ENCODE peak calls at places on chromosome 12, in eight cellular contexts. One of them, this sample, is unnamed.
A peak's percentile ranks its signal among the peaks of the same experiment; 100 is the strongest.

GRCh38 chr12:131229426-131230339 is 276.0 kb downstream of the ADGRD1 start:
- DNase-seq in activated CD8-positive, alpha-beta T cell treated with anti-CD3 and anti-CD28 coated beads, Interleukin-2, amount 10 ng/mL, durations not matched to agents 7 days and 5 days: no peak
- DNase-seq in NCI-H2081: no peak
- DNase-seq in GM13976: no peak
- DNase-seq in ureter: no peak
- DNase-seq in iris pigment epithelial cell: no peak
- DNase-seq in GM12891: no peak
- DNase-seq in HFF-Myc: no peak
- DNase-seq in this sample: no peak

GRCh38 chr12:24728366-24728765 is 220.5 kb downstream of the BCAT1 start:
- DNase-seq in activated CD8-positive, alpha-beta T cell treated with anti-CD3 and anti-CD28 coated beads, Interleukin-2, amount 10 ng/mL, durations not matched to agents 7 days and 5 days: no peak
- DNase-seq in NCI-H2081: peak; percentile 5
- DNase-seq in GM13976: no peak
- DNase-seq in ureter: no peak
- DNase-seq in iris pigment epithelial cell: peak; percentile 55
- DNase-seq in GM12891: no peak
- DNase-seq in HFF-Myc: no peak
- DNase-seq in this sample: peak; percentile 12

GRCh38 chr12:117367006-117367638 is 5.7 kb upstream of the NOS1 start:
- DNase-seq in activated CD8-positive, alpha-beta T cell treated with anti-CD3 and anti-CD28 coated beads, Interleukin-2, amount 10 ng/mL, durations not matched to agents 7 days and 5 days: peak; percentile 73
- DNase-seq in NCI-H2081: peak; percentile 77
- DNase-seq in GM13976: peak; percentile 79
- DNase-seq in ureter: peak; percentile 84
- DNase-seq in iris pigment epithelial cell: peak; percentile 67
- DNase-seq in GM12891: peak; percentile 54
- DNase-seq in HFF-Myc: peak; percentile 56
- DNase-seq in this sample: peak; percentile 47

GRCh38 chr12:54684636-54685630 is 36.8 kb upstream of the DCD start:
- DNase-seq in activated CD8-positive, alpha-beta T cell treated with anti-CD3 and anti-CD28 coated beads, Interleukin-2, amount 10 ng/mL, durations not matched to agents 7 days and 5 days: no peak
- DNase-seq in NCI-H2081: no peak
- DNase-seq in GM13976: no peak
- DNase-seq in ureter: no peak
- DNase-seq in iris pigment epithelial cell: no peak
- DNase-seq in GM12891: no peak
- DNase-seq in HFF-Myc: no peak
- DNase-seq in this sample: no peak

GRCh38 chr12:91836264-91836663 is 309.4 kb downstream of the BTG1 start:
- DNase-seq in activated CD8-positive, alpha-beta T cell treated with anti-CD3 and anti-CD28 coated beads, Interleukin-2, amount 10 ng/mL, durations not matched to agents 7 days and 5 days: no peak
- DNase-seq in NCI-H2081: peak; percentile 19
- DNase-seq in GM13976: no peak
- DNase-seq in ureter: no peak
- DNase-seq in iris pigment epithelial cell: no peak
- DNase-seq in GM12891: no peak
- DNase-seq in HFF-Myc: no peak
- DNase-seq in this sample: no peak

GRCh38 chr12:46371718-46372130 is 849 bp downstream of the SLC38A2 start:
- DNase-seq in activated CD8-positive, alpha-beta T cell treated with anti-CD3 and anti-CD28 coated beads, Interleukin-2, amount 10 ng/mL, durations not matched to agents 7 days and 5 days: peak; percentile 70
- DNase-seq in NCI-H2081: peak; percentile 61
- DNase-seq in GM13976: peak; percentile 59
- DNase-seq in ureter: peak; percentile 81
- DNase-seq in iris pigment epithelial cell: peak; percentile 57
- DNase-seq in GM12891: peak; percentile 30
- DNase-seq in HFF-Myc: no peak
- DNase-seq in this sample: no peak

GRCh38 chr12:34393086-34393820 is 371.0 kb downstream of the ALG10 start:
- DNase-seq in activated CD8-positive, alpha-beta T cell treated with anti-CD3 and anti-CD28 coated beads, Interleukin-2, amount 10 ng/mL, durations not matched to agents 7 days and 5 days: no peak
- DNase-seq in NCI-H2081: no peak
- DNase-seq in GM13976: peak; percentile 14
- DNase-seq in ureter: peak; percentile 40
- DNase-seq in iris pigment epithelial cell: no peak
- DNase-seq in GM12891: no peak
- DNase-seq in HFF-Myc: no peak
- DNase-seq in this sample: no peak

GRCh38 chr12:80763874-80764273 is 47.2 kb downstream of the MYF5 start:
- DNase-seq in activated CD8-positive, alpha-beta T cell treated with anti-CD3 and anti-CD28 coated beads, Interleukin-2, amount 10 ng/mL, durations not matched to agents 7 days and 5 days: no peak
- DNase-seq in NCI-H2081: peak; percentile 68
- DNase-seq in GM13976: no peak
- DNase-seq in ureter: no peak
- DNase-seq in iris pigment epithelial cell: peak; percentile 65
- DNase-seq in GM12891: no peak
- DNase-seq in HFF-Myc: no peak
- DNase-seq in this sample: peak; percentile 44

GRCh38 chr12:64744422-64745258 is 14.6 kb downstream of the GNS start:
- DNase-seq in activated CD8-positive, alpha-beta T cell treated with anti-CD3 and anti-CD28 coated beads, Interleukin-2, amount 10 ng/mL, durations not matched to agents 7 days and 5 days: no peak
- DNase-seq in NCI-H2081: no peak
- DNase-seq in GM13976: no peak
- DNase-seq in ureter: no peak
- DNase-seq in iris pigment epithelial cell: peak; percentile 49
- DNase-seq in GM12891: no peak
- DNase-seq in HFF-Myc: no peak
- DNase-seq in this sample: no peak

GRCh38 chr12:65640489-65640901 is 183.8 kb upstream of the HMGA2 start:
- DNase-seq in activated CD8-positive, alpha-beta T cell treated with anti-CD3 and anti-CD28 coated beads, Interleukin-2, amount 10 ng/mL, durations not matched to agents 7 days and 5 days: no peak
- DNase-seq in NCI-H2081: no peak
- DNase-seq in GM13976: no peak
- DNase-seq in ureter: no peak
- DNase-seq in iris pigment epithelial cell: no peak
- DNase-seq in GM12891: no peak
- DNase-seq in HFF-Myc: no peak
- DNase-seq in this sample: no peak

GRCh38 chr12:62250671-62251608 is 9.3 kb upstream of the USP15 start:
- DNase-seq in activated CD8-positive, alpha-beta T cell treated with anti-CD3 and anti-CD28 coated beads, Interleukin-2, amount 10 ng/mL, durations not matched to agents 7 days and 5 days: peak; percentile 34
- DNase-seq in NCI-H2081: no peak
- DNase-seq in GM13976: peak; percentile 37
- DNase-seq in ureter: no peak
- DNase-seq in iris pigment epithelial cell: peak; percentile 83
- DNase-seq in GM12891: no peak
- DNase-seq in HFF-Myc: no peak
- DNase-seq in this sample: no peak

GRCh38 chr12:65740873-65741600 is 83.2 kb upstream of the HMGA2 start:
- DNase-seq in activated CD8-positive, alpha-beta T cell treated with anti-CD3 and anti-CD28 coated beads, Interleukin-2, amount 10 ng/mL, durations not matched to agents 7 days and 5 days: peak; percentile 76
- DNase-seq in NCI-H2081: no peak
- DNase-seq in GM13976: peak; percentile 92
- DNase-seq in ureter: peak; percentile 55
- DNase-seq in iris pigment epithelial cell: peak; percentile 89
- DNase-seq in GM12891: peak; percentile 65
- DNase-seq in HFF-Myc: no peak
- DNase-seq in this sample: no peak

GRCh38 chr12:26346748-26347147 is 151.4 kb downstream of the SSPN start:
- DNase-seq in activated CD8-positive, alpha-beta T cell treated with anti-CD3 and anti-CD28 coated beads, Interleukin-2, amount 10 ng/mL, durations not matched to agents 7 days and 5 days: no peak
- DNase-seq in NCI-H2081: no peak
- DNase-seq in GM13976: no peak
- DNase-seq in ureter: no peak
- DNase-seq in iris pigment epithelial cell: peak; percentile 69
- DNase-seq in GM12891: no peak
- DNase-seq in HFF-Myc: no peak
- DNase-seq in this sample: no peak

GRCh38 chr12:50022903-50023302 is 2.4 kb downstream of the RACGAP1 start:
- DNase-seq in activated CD8-positive, alpha-beta T cell treated with anti-CD3 and anti-CD28 coated beads, Interleukin-2, amount 10 ng/mL, durations not matched to agents 7 days and 5 days: no peak
- DNase-seq in NCI-H2081: no peak
- DNase-seq in GM13976: no peak
- DNase-seq in ureter: no peak
- DNase-seq in iris pigment epithelial cell: no peak
- DNase-seq in GM12891: no peak
- DNase-seq in HFF-Myc: no peak
- DNase-seq in this sample: no peak

GRCh38 chr12:50727466-50727865 is 36.4 kb upstream of the ATF1 start:
- DNase-seq in activated CD8-positive, alpha-beta T cell treated with anti-CD3 and anti-CD28 coated beads, Interleukin-2, amount 10 ng/mL, durations not matched to agents 7 days and 5 days: no peak
- DNase-seq in NCI-H2081: no peak
- DNase-seq in GM13976: no peak
- DNase-seq in ureter: no peak
- DNase-seq in iris pigment epithelial cell: no peak
- DNase-seq in GM12891: no peak
- DNase-seq in HFF-Myc: no peak
- DNase-seq in this sample: no peak

GRCh38 chr12:70177637-70178036 is 65.6 kb upstream of the CNOT2 start:
- DNase-seq in activated CD8-positive, alpha-beta T cell treated with anti-CD3 and anti-CD28 coated beads, Interleukin-2, amount 10 ng/mL, durations not matched to agents 7 days and 5 days: no peak
- DNase-seq in NCI-H2081: no peak
- DNase-seq in GM13976: no peak
- DNase-seq in ureter: no peak
- DNase-seq in iris pigment epithelial cell: no peak
- DNase-seq in GM12891: no peak
- DNase-seq in HFF-Myc: no peak
- DNase-seq in this sample: no peak

GRCh38 chr12:130508847-130509246 is 171.2 kb downstream of the PIWIL1 start:
- DNase-seq in activated CD8-positive, alpha-beta T cell treated with anti-CD3 and anti-CD28 coated beads, Interleukin-2, amount 10 ng/mL, durations not matched to agents 7 days and 5 days: no peak
- DNase-seq in NCI-H2081: no peak
- DNase-seq in GM13976: no peak
- DNase-seq in ureter: no peak
- DNase-seq in iris pigment epithelial cell: no peak
- DNase-seq in GM12891: no peak
- DNase-seq in HFF-Myc: no peak
- DNase-seq in this sample: no peak

GRCh38 chr12:52903855-52904508 is 894 bp downstream of the KRT8 start:
- DNase-seq in activated CD8-positive, alpha-beta T cell treated with anti-CD3 and anti-CD28 coated beads, Interleukin-2, amount 10 ng/mL, durations not matched to agents 7 days and 5 days: peak; percentile 40
- DNase-seq in NCI-H2081: peak; percentile 71
- DNase-seq in GM13976: peak; percentile 82
- DNase-seq in ureter: peak; percentile 67
- DNase-seq in iris pigment epithelial cell: peak; percentile 56
- DNase-seq in GM12891: peak; percentile 72
- DNase-seq in HFF-Myc: no peak
- DNase-seq in this sample: no peak

GRCh38 chr12:120290541-120291312 is 976 bp downstream of the RNU4-2 start:
- DNase-seq in activated CD8-positive, alpha-beta T cell treated with anti-CD3 and anti-CD28 coated beads, Interleukin-2, amount 10 ng/mL, durations not matched to agents 7 days and 5 days: no peak
- DNase-seq in NCI-H2081: peak; percentile 16
- DNase-seq in GM13976: peak; percentile 17
- DNase-seq in ureter: no peak
- DNase-seq in iris pigment epithelial cell: no peak
- DNase-seq in GM12891: no peak
- DNase-seq in HFF-Myc: no peak
- DNase-seq in this sample: no peak

GRCh38 chr12:45674583-45674982 is 54.9 kb upstream of the ARID2 start:
- DNase-seq in activated CD8-positive, alpha-beta T cell treated with anti-CD3 and anti-CD28 coated beads, Interleukin-2, amount 10 ng/mL, durations not matched to agents 7 days and 5 days: no peak
- DNase-seq in NCI-H2081: no peak
- DNase-seq in GM13976: no peak
- DNase-seq in ureter: no peak
- DNase-seq in iris pigment epithelial cell: peak; percentile 96
- DNase-seq in GM12891: no peak
- DNase-seq in HFF-Myc: peak; percentile 77
- DNase-seq in this sample: peak; percentile 18

GRCh38 chr12:131012279-131013069 is 58.8 kb downstream of the ADGRD1 start:
- DNase-seq in activated CD8-positive, alpha-beta T cell treated with anti-CD3 and anti-CD28 coated beads, Interleukin-2, amount 10 ng/mL, durations not matched to agents 7 days and 5 days: no peak
- DNase-seq in NCI-H2081: no peak
- DNase-seq in GM13976: no peak
- DNase-seq in ureter: no peak
- DNase-seq in iris pigment epithelial cell: no peak
- DNase-seq in GM12891: no peak
- DNase-seq in HFF-Myc: no peak
- DNase-seq in this sample: no peak

GRCh38 chr12:67792185-67792584 is 143.6 kb downstream of the DYRK2 start:
- DNase-seq in activated CD8-positive, alpha-beta T cell treated with anti-CD3 and anti-CD28 coated beads, Interleukin-2, amount 10 ng/mL, durations not matched to agents 7 days and 5 days: no peak
- DNase-seq in NCI-H2081: no peak
- DNase-seq in GM13976: no peak
- DNase-seq in ureter: no peak
- DNase-seq in iris pigment epithelial cell: no peak
- DNase-seq in GM12891: no peak
- DNase-seq in HFF-Myc: no peak
- DNase-seq in this sample: no peak

GRCh38 chr12:110330544-110330943 is 49.5 kb downstream of the ATP2A2 start:
- DNase-seq in activated CD8-positive, alpha-beta T cell treated with anti-CD3 and anti-CD28 coated beads, Interleukin-2, amount 10 ng/mL, durations not matched to agents 7 days and 5 days: no peak
- DNase-seq in NCI-H2081: no peak
- DNase-seq in GM13976: no peak
- DNase-seq in ureter: no peak
- DNase-seq in iris pigment epithelial cell: peak; percentile 86
- DNase-seq in GM12891: no peak
- DNase-seq in HFF-Myc: no peak
- DNase-seq in this sample: no peak

GRCh38 chr12:48084841-48085460 is 20.9 kb downstream of the SENP1 start:
- DNase-seq in activated CD8-positive, alpha-beta T cell treated with anti-CD3 and anti-CD28 coated beads, Interleukin-2, amount 10 ng/mL, durations not matched to agents 7 days and 5 days: no peak
- DNase-seq in NCI-H2081: no peak
- DNase-seq in GM13976: no peak
- DNase-seq in ureter: no peak
- DNase-seq in iris pigment epithelial cell: no peak
- DNase-seq in GM12891: no peak
- DNase-seq in HFF-Myc: no peak
- DNase-seq in this sample: no peak

GRCh38 chr12:98533723-98534251 is 18.4 kb downstream of the TMPO start:
- DNase-seq in activated CD8-positive, alpha-beta T cell treated with anti-CD3 and anti-CD28 coated beads, Interleukin-2, amount 10 ng/mL, durations not matched to agents 7 days and 5 days: no peak
- DNase-seq in NCI-H2081: no peak
- DNase-seq in GM13976: no peak
- DNase-seq in ureter: no peak
- DNase-seq in iris pigment epithelial cell: peak; percentile 56
- DNase-seq in GM12891: no peak
- DNase-seq in HFF-Myc: no peak
- DNase-seq in this sample: no peak

GRCh38 chr12:45231515-45232145 is 15.7 kb downstream of the ANO6 start:
- DNase-seq in activated CD8-positive, alpha-beta T cell treated with anti-CD3 and anti-CD28 coated beads, Interleukin-2, amount 10 ng/mL, durations not matched to agents 7 days and 5 days: no peak
- DNase-seq in NCI-H2081: peak; percentile 10
- DNase-seq in GM13976: no peak
- DNase-seq in ureter: no peak
- DNase-seq in iris pigment epithelial cell: peak; percentile 85
- DNase-seq in GM12891: no peak
- DNase-seq in HFF-Myc: no peak
- DNase-seq in this sample: no peak

GRCh38 chr12:112540021-112540420 is 121.3 kb downstream of the PTPN11 start:
- DNase-seq in activated CD8-positive, alpha-beta T cell treated with anti-CD3 and anti-CD28 coated beads, Interleukin-2, amount 10 ng/mL, durations not matched to agents 7 days and 5 days: no peak
- DNase-seq in NCI-H2081: no peak
- DNase-seq in GM13976: no peak
- DNase-seq in ureter: no peak
- DNase-seq in iris pigment epithelial cell: no peak
- DNase-seq in GM12891: no peak
- DNase-seq in HFF-Myc: no peak
- DNase-seq in this sample: no peak

GRCh38 chr12:31835276-31835882 is 106.6 kb upstream of the AMN1 start:
- DNase-seq in activated CD8-positive, alpha-beta T cell treated with anti-CD3 and anti-CD28 coated beads, Interleukin-2, amount 10 ng/mL, durations not matched to agents 7 days and 5 days: no peak
- DNase-seq in NCI-H2081: no peak
- DNase-seq in GM13976: peak; percentile 23
- DNase-seq in ureter: no peak
- DNase-seq in iris pigment epithelial cell: peak; percentile 11
- DNase-seq in GM12891: no peak
- DNase-seq in HFF-Myc: no peak
- DNase-seq in this sample: no peak

GRCh38 chr12:19507823-19508222 is 68.5 kb downstream of the AEBP2 start:
- DNase-seq in activated CD8-positive, alpha-beta T cell treated with anti-CD3 and anti-CD28 coated beads, Interleukin-2, amount 10 ng/mL, durations not matched to agents 7 days and 5 days: no peak
- DNase-seq in NCI-H2081: no peak
- DNase-seq in GM13976: no peak
- DNase-seq in ureter: no peak
- DNase-seq in iris pigment epithelial cell: no peak
- DNase-seq in GM12891: no peak
- DNase-seq in HFF-Myc: peak; percentile 2
- DNase-seq in this sample: no peak

GRCh38 chr12:113214938-113215400 is 6.3 kb upstream of the TPCN1 start:
- DNase-seq in activated CD8-positive, alpha-beta T cell treated with anti-CD3 and anti-CD28 coated beads, Interleukin-2, amount 10 ng/mL, durations not matched to agents 7 days and 5 days: peak; percentile 36
- DNase-seq in NCI-H2081: no peak
- DNase-seq in GM13976: no peak
- DNase-seq in ureter: peak; percentile 63
- DNase-seq in iris pigment epithelial cell: peak; percentile 99
- DNase-seq in GM12891: no peak
- DNase-seq in HFF-Myc: peak; percentile 92
- DNase-seq in this sample: no peak

GRCh38 chr12:85971800-85972199 is 97.7 kb downstream of the NTS start:
- DNase-seq in activated CD8-positive, alpha-beta T cell treated with anti-CD3 and anti-CD28 coated beads, Interleukin-2, amount 10 ng/mL, durations not matched to agents 7 days and 5 days: no peak
- DNase-seq in NCI-H2081: no peak
- DNase-seq in GM13976: no peak
- DNase-seq in ureter: no peak
- DNase-seq in iris pigment epithelial cell: no peak
- DNase-seq in GM12891: no peak
- DNase-seq in HFF-Myc: no peak
- DNase-seq in this sample: no peak

GRCh38 chr12:124581792-124582424 is 14.5 kb upstream of the NCOR2 start:
- DNase-seq in activated CD8-positive, alpha-beta T cell treated with anti-CD3 and anti-CD28 coated beads, Interleukin-2, amount 10 ng/mL, durations not matched to agents 7 days and 5 days: no peak
- DNase-seq in NCI-H2081: no peak
- DNase-seq in GM13976: no peak
- DNase-seq in ureter: no peak
- DNase-seq in iris pigment epithelial cell: no peak
- DNase-seq in GM12891: no peak
- DNase-seq in HFF-Myc: no peak
- DNase-seq in this sample: no peak

GRCh38 chr12:32273712-32274111 is 125.6 kb upstream of the FGD4 start:
- DNase-seq in activated CD8-positive, alpha-beta T cell treated with anti-CD3 and anti-CD28 coated beads, Interleukin-2, amount 10 ng/mL, durations not matched to agents 7 days and 5 days: peak; percentile 69
- DNase-seq in NCI-H2081: no peak
- DNase-seq in GM13976: peak; percentile 66
- DNase-seq in ureter: no peak
- DNase-seq in iris pigment epithelial cell: no peak
- DNase-seq in GM12891: no peak
- DNase-seq in HFF-Myc: no peak
- DNase-seq in this sample: no peak

GRCh38 chr12:41683513-41683912 is 461.2 kb downstream of the GXYLT1 start:
- DNase-seq in activated CD8-positive, alpha-beta T cell treated with anti-CD3 and anti-CD28 coated beads, Interleukin-2, amount 10 ng/mL, durations not matched to agents 7 days and 5 days: no peak
- DNase-seq in NCI-H2081: no peak
- DNase-seq in GM13976: no peak
- DNase-seq in ureter: no peak
- DNase-seq in iris pigment epithelial cell: no peak
- DNase-seq in GM12891: no peak
- DNase-seq in HFF-Myc: no peak
- DNase-seq in this sample: no peak

This sample was measured in glomerular endothelial cell.